ENCODE peak calls at places on chromosome 14, in five cellular contexts. Z is IMR-90, T is upper lobe of right lung, Q is cardiac muscle cell, P is Peyer's patch. N is an unnamed sample.

GRCh38 chr14:105860615-105861580 is 334.5 kb downstream of the TMEM121 start:
- DNase-seq in Z (no peak), T (peak), Q (no peak), P (peak), N (no peak)

GRCh38 chr14:94388027-94388895 is at the start of gene SERPINA1:
- DNase-seq in Z (peak), T (peak), Q (no peak), P (peak), N (no peak)

GRCh38 chr14:42715316-42715715 is 1108.6 kb downstream of the LRFN5 start:
- DNase-seq in Z (peak), T (no peak), Q (peak), P (no peak), N (no peak)

GRCh38 chr14:51056431-51056830 is 38.5 kb downstream of the TRIM9 start:
- DNase-seq in Z (no peak), T (no peak), Q (no peak), P (no peak), N (no peak)

GRCh38 chr14:65229431-65230286 is 127.3 kb upstream of the MAX start:
- DNase-seq in Z (no peak), T (peak), Q (peak), P (peak), N (peak)

GRCh38 chr14:28952707-28953106 is 186.1 kb downstream of the FOXG1 start:
- DNase-seq in Z (no peak), T (no peak), Q (no peak), P (no peak), N (no peak)

GRCh38 chr14:85293820-85294219 is 236.1 kb upstream of the FLRT2 start:
- DNase-seq in Z (no peak), T (no peak), Q (no peak), P (no peak), N (no peak)

GRCh38 chr14:98724734-98725133 is 547.3 kb downstream of the BCL11B start:
- DNase-seq in Z (no peak), T (no peak), Q (no peak), P (no peak), N (no peak)

GRCh38 chr14:76112889-76113611 is 38.7 kb upstream of the GPATCH2L start:
- DNase-seq in Z (no peak), T (no peak), Q (no peak), P (no peak), N (no peak)

GRCh38 chr14:60981626-60982455 is 796 bp downstream of the SLC38A6 start:
- DNase-seq in Z (peak), T (no peak), Q (peak), P (no peak), N (no peak)

GRCh38 chr14:20855652-20856291 is 35.4 kb upstream of the RNASE3 start:
- DNase-seq in Z (peak), T (no peak), Q (peak), P (no peak), N (peak)

GRCh38 chr14:93055651-93056115 is 60.0 kb downstream of the ITPK1 start:
- DNase-seq in Z (no peak), T (no peak), Q (no peak), P (peak), N (no peak)

GRCh38 chr14:54278087-54278486 is 118.7 kb upstream of the CDKN3 start:
- DNase-seq in Z (no peak), T (no peak), Q (peak), P (no peak), N (no peak)

GRCh38 chr14:82657186-82657675 is 1123.6 kb upstream of the SEL1L start:
- DNase-seq in Z (no peak), T (no peak), Q (no peak), P (no peak), N (no peak)

GRCh38 chr14:88981948-88982347 is 157.5 kb downstream of the TTC8 start:
- DNase-seq in Z (no peak), T (no peak), Q (no peak), P (no peak), N (no peak)

GRCh38 chr14:52015411-52016030 is 26.2 kb downstream of the RTRAF start:
- DNase-seq in Z (peak), T (no peak), Q (peak), P (no peak), N (no peak)

GRCh38 chr14:45491914-45492313 is 238.9 kb upstream of the MIS18BP1 start:
- DNase-seq in Z (no peak), T (no peak), Q (no peak), P (no peak), N (no peak)

GRCh38 chr14:36096090-36096489 is 80.4 kb downstream of the PTCSC3 start:
- DNase-seq in Z (peak), T (no peak), Q (no peak), P (no peak), N (no peak)

GRCh38 chr14:95207475-95208253 is 50.3 kb upstream of the DICER1 start:
- DNase-seq in Z (no peak), T (no peak), Q (no peak), P (no peak), N (no peak)

GRCh38 chr14:50363734-50364113 is 33.0 kb downstream of the CDKL1 start:
- DNase-seq in Z (peak), T (no peak), Q (peak), P (no peak), N (peak)

GRCh38 chr14:95614335-95614734 is 71.9 kb upstream of the TCL1B start:
- DNase-seq in Z (no peak), T (no peak), Q (no peak), P (no peak), N (no peak)

GRCh38 chr14:79018846-79019245 is 848.7 kb downstream of the NRXN3 start:
- DNase-seq in Z (peak), T (no peak), Q (peak), P (no peak), N (no peak)

GRCh38 chr14:88840926-88841325 is 16.5 kb downstream of the TTC8 start:
- DNase-seq in Z (no peak), T (no peak), Q (no peak), P (no peak), N (no peak)

GRCh38 chr14:60226296-60226695 is 22.7 kb upstream of the PPM1A start:
- DNase-seq in Z (no peak), T (no peak), Q (peak), P (no peak), N (no peak)

GRCh38 chr14:53167602-53168328 is 14.6 kb upstream of the DDHD1 start:
- DNase-seq in Z (peak), T (no peak), Q (peak), P (no peak), N (no peak)

GRCh38 chr14:91330111-91330696 is 85.7 kb upstream of the GPR68 start:
- DNase-seq in Z (no peak), T (peak), Q (no peak), P (no peak), N (no peak)

GRCh38 chr14:31257244-31257553 is 49.6 kb upstream of the HECTD1 start:
- DNase-seq in Z (no peak), T (no peak), Q (no peak), P (no peak), N (no peak)
- H3K27ac ChIP-seq in Z (no peak), T (no peak), Q (no peak), P (no peak), N (no peak)

GRCh38 chr14:38199768-38200167 is 7.9 kb upstream of the SSTR1 start:
- DNase-seq in Z (peak), T (no peak), Q (peak), P (no peak), N (no peak)
- H3K4me3 ChIP-seq in Z (no peak), T (no peak), Q (no peak), P (no peak), N (no peak)

GRCh38 chr14:69056389-69056788 is 77.3 kb upstream of the ACTN1 start:
- DNase-seq in Z (peak), T (no peak), Q (no peak), P (no peak), N (peak)
- H3K27ac ChIP-seq in Z (peak), T (no peak), Q (peak), P (no peak), N (no peak)

DNA sequence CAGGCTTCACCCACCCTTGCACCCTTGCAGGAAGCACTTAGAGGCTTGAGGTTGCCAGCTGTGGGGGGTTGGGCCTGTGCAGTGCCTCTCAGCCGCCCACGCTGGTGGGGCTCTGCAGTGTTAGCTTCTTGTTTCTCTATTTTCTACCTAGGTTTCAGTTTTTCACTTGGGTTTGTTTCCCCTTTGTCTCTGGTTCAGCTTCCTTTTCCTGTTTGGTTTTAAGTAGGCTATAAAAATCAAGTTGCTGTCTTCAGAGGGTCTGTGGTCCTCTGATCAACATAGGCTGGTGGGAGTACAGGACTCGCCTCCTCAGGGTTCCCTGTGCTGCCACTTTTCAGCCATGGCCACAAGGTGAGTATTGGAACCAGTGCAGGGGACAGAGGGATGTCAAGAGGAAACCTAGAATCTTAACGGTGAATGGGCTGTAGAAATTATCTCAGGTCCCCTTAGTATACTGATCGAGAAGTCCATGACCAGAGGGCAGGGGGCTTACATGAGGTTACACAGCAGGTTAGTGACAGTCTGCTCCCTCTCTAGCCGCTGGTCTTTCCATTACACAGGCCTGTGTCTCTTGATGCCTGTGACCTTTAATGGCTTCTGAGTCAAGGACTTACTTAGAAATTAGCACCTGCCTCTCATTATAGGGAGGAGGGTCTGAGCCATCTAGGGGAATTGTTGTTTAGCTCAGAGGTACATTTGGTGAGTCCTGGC is at the start of gene EVL:
- DNase-seq in Z (no peak), T (peak), Q (no peak), P (no peak), N (peak)
- H3K4me3 ChIP-seq in Z (no peak), T (peak), Q (no peak), P (peak), N (peak)

GRCh38 chr14:73125169-73125588 is 11.1 kb upstream of the PSEN1 start:
- DNase-seq in Z (no peak), T (no peak), Q (no peak), P (no peak), N (no peak)
- H3K27ac ChIP-seq in Z (no peak), T (no peak), Q (peak), P (no peak), N (no peak)

GRCh38 chr14:74934476-74935339 is 11.6 kb upstream of the RPS6KL1 start:
- DNase-seq in Z (no peak), T (peak), Q (peak), P (no peak), N (no peak)
- H3K4me3 ChIP-seq in Z (no peak), T (no peak), Q (no peak), P (no peak), N (no peak)

GRCh38 chr14:104026024-104026423 is 59.5 kb upstream of the ASPG start:
- DNase-seq in Z (no peak), T (no peak), Q (no peak), P (no peak), N (no peak)

GRCh38 chr14:104036250-104036649 is 49.2 kb upstream of the ASPG start:
- DNase-seq in Z (no peak), T (no peak), Q (no peak), P (no peak), N (no peak)

GRCh38 chr14:104030958-104031357 is 54.5 kb upstream of the ASPG start:
- DNase-seq in Z (no peak), T (no peak), Q (no peak), P (no peak), N (no peak)

GRCh38 chr14:104035300-104035699 is 50.2 kb upstream of the ASPG start:
- DNase-seq in Z (no peak), T (no peak), Q (no peak), P (no peak), N (no peak)

GRCh38 chr14:104031384-104031783 is 54.1 kb upstream of the ASPG start:
- DNase-seq in Z (no peak), T (no peak), Q (no peak), P (no peak), N (no peak)
- H3K27ac ChIP-seq in Z (no peak), T (no peak), Q (no peak), P (no peak), N (no peak)

DNA sequence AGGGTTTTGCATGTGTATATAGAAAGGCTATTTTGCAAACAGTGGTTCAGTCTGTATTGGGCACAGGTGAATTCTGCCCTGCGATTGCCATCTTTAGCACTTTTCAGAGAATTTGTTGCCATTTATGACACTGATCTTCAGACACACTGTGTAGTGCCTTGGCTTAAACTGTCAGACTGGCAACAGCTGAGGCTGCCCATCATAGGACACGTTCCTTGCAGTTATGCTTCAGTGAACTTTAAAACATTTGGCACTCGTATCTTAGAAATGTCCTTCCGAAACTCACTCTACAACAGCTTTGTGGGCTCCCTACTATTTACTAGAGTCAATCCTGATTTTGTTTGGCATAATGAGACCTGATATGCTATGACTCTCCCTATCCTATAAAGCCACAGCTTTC is 29.1 kb downstream of the AP5M1 start:
- DNase-seq in Z (no peak), T (no peak), Q (no peak), P (no peak), N (no peak)
- H3K4me3 ChIP-seq in Z (no peak), T (no peak), Q (no peak), P (no peak), N (no peak)

DNA sequence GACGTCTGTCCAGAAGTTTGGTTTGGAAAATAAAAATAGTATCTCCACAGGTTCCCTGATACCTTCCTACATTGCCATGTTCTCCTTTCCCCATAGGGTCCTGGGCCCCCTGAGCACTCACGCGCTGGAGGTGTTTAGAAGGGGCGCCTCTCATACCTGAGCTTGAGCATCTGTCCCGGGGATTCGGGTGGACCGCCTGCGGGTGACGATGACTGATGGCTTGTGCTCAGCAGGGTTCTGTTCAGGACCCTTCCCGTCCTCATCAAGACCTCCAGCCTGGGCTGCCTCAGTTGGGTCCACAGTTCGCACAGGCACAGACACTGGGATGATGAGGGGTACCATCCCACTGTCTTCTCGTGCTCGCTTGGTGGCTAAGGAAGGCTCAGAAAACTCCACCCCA is 22.7 kb upstream of the PNMA1 start:
- DNase-seq in Z (no peak), T (peak), Q (no peak), P (no peak), N (no peak)
- H3K27ac ChIP-seq in Z (no peak), T (no peak), Q (no peak), P (no peak), N (no peak)

N was measured in CD8-positive, alpha-beta memory T cell.